ENCODE peak calls at places on chromosome 1, in six cellular contexts. One of them, this sample, is unnamed.
A peak's percentile ranks its signal among the peaks of the same experiment; 100 is the strongest.

GRCh38 chr1:69913967-69914366 is 291.4 kb downstream of the LRRC40 start:
- DNase-seq in CD4-positive, CD25-positive, alpha-beta regulatory T cell: no peak
- DNase-seq in NCI-H2081: no peak
- DNase-seq in effector CD4-positive, alpha-beta T cell: no peak
- DNase-seq in H54: no peak
- DNase-seq in left ventricle myocardium inferior: no peak
- DNase-seq in this sample: peak; percentile 29

GRCh38 chr1:93672477-93673158 is 9.0 kb downstream of the BCAR3 start:
- DNase-seq in CD4-positive, CD25-positive, alpha-beta regulatory T cell: no peak
- DNase-seq in NCI-H2081: no peak
- DNase-seq in effector CD4-positive, alpha-beta T cell: no peak
- DNase-seq in H54: no peak
- DNase-seq in left ventricle myocardium inferior: no peak
- DNase-seq in this sample: no peak

GRCh38 chr1:14778882-14779594 is 180.6 kb downstream of the KAZN start:
- DNase-seq in CD4-positive, CD25-positive, alpha-beta regulatory T cell: peak; percentile 1
- DNase-seq in NCI-H2081: no peak
- DNase-seq in effector CD4-positive, alpha-beta T cell: no peak
- DNase-seq in H54: peak; percentile 44
- DNase-seq in left ventricle myocardium inferior: no peak
- DNase-seq in this sample: peak; percentile 6

GRCh38 chr1:25837253-25837875 is 17.6 kb downstream of the MTFR1L start:
- DNase-seq in CD4-positive, CD25-positive, alpha-beta regulatory T cell: peak; percentile 24
- DNase-seq in NCI-H2081: no peak
- DNase-seq in effector CD4-positive, alpha-beta T cell: no peak
- DNase-seq in H54: no peak
- DNase-seq in left ventricle myocardium inferior: no peak
- DNase-seq in this sample: no peak

GRCh38 chr1:202274611-202275010 is 67.1 kb downstream of the UBE2T start:
- DNase-seq in CD4-positive, CD25-positive, alpha-beta regulatory T cell: peak; percentile 40
- DNase-seq in NCI-H2081: no peak
- DNase-seq in effector CD4-positive, alpha-beta T cell: peak; percentile 23
- DNase-seq in H54: no peak
- DNase-seq in left ventricle myocardium inferior: no peak
- DNase-seq in this sample: no peak

GRCh38 chr1:183185941-183186490 is at the start of gene LAMC2:
- DNase-seq in CD4-positive, CD25-positive, alpha-beta regulatory T cell: peak; percentile 41
- DNase-seq in NCI-H2081: peak; percentile 72
- DNase-seq in effector CD4-positive, alpha-beta T cell: no peak
- DNase-seq in H54: peak; percentile 70
- DNase-seq in left ventricle myocardium inferior: no peak
- DNase-seq in this sample: no peak

GRCh38 chr1:50978144-50978851 is 8.3 kb downstream of the CDKN2C start:
- DNase-seq in CD4-positive, CD25-positive, alpha-beta regulatory T cell: peak; percentile 44
- DNase-seq in NCI-H2081: peak; percentile 94
- DNase-seq in effector CD4-positive, alpha-beta T cell: no peak
- DNase-seq in H54: peak; percentile 61
- DNase-seq in left ventricle myocardium inferior: peak; percentile 67
- DNase-seq in this sample: peak; percentile 75

GRCh38 chr1:75203415-75204277 is 69.5 kb downstream of the LHX8 start:
- DNase-seq in CD4-positive, CD25-positive, alpha-beta regulatory T cell: peak; percentile 28
- DNase-seq in NCI-H2081: peak; percentile 5
- DNase-seq in effector CD4-positive, alpha-beta T cell: no peak
- DNase-seq in H54: peak; percentile 11
- DNase-seq in left ventricle myocardium inferior: no peak
- DNase-seq in this sample: no peak

GRCh38 chr1:29355375-29355774 is 119.1 kb downstream of the PTPRU start:
- DNase-seq in CD4-positive, CD25-positive, alpha-beta regulatory T cell: no peak
- DNase-seq in NCI-H2081: peak; percentile 46
- DNase-seq in effector CD4-positive, alpha-beta T cell: no peak
- DNase-seq in H54: no peak
- DNase-seq in left ventricle myocardium inferior: no peak
- DNase-seq in this sample: no peak